ENCODE peak calls at places on chromosomes 7 and 10, in six cellular contexts. G is heart right ventricle, P is Panc1, E is fibroblast of lung, Q is thoracic aorta, S is pancreas. R is an unnamed sample. For H3K4me1, the result is how much of the 10 kb centered on the place peaks cover.

GRCh38 chr7:26686448-26686981 is 177.9 kb downstream of the SKAP2 start:
- DNase-seq in G (no peak), P (peak), E (peak), Q (no peak), S (peak), R (peak)

GRCh38 chr7:5681423-5681822 is 100.0 kb downstream of the RNF216 start:
- DNase-seq in G (no peak), P (no peak), E (peak), Q (no peak), S (no peak), R (no peak)

GRCh38 chr7:27723086-27723485 is 16.9 kb upstream of the TAX1BP1 start:
- DNase-seq in G (no peak), P (no peak), E (no peak), Q (no peak), S (no peak), R (no peak)

GRCh38 chr7:29957921-29958320 is 31.7 kb downstream of the SCRN1 start:
- DNase-seq in G (no peak), P (no peak), E (no peak), Q (no peak), S (no peak), R (no peak)

GRCh38 chr7:157766098-157766497 is 429.3 kb downstream of the DNAJB6 start:
- DNase-seq in G (no peak), P (no peak), E (no peak), Q (no peak), S (no peak), R (no peak)

GRCh38 chr7:39054731-39055130 is 77.0 kb downstream of the POU6F2 start:
- DNase-seq in G (no peak), P (no peak), E (no peak), Q (no peak), S (no peak), R (no peak)

GRCh38 chr10:14009315-14010082 is 321.2 kb downstream of the FRMD4A start:
- DNase-seq in G (no peak), P (no peak), E (peak), Q (no peak), S (no peak), R (no peak)

GRCh38 chr10:92076722-92077121 is 153.2 kb downstream of the BTAF1 start:
- DNase-seq in G (no peak), P (no peak), E (no peak), Q (no peak), S (no peak), R (no peak)

GRCh38 chr7:157309990-157310668 is 26.7 kb upstream of the DNAJB6 start:
- DNase-seq in G (no peak), P (peak), E (peak), Q (no peak), S (no peak), R (no peak)

DNA sequence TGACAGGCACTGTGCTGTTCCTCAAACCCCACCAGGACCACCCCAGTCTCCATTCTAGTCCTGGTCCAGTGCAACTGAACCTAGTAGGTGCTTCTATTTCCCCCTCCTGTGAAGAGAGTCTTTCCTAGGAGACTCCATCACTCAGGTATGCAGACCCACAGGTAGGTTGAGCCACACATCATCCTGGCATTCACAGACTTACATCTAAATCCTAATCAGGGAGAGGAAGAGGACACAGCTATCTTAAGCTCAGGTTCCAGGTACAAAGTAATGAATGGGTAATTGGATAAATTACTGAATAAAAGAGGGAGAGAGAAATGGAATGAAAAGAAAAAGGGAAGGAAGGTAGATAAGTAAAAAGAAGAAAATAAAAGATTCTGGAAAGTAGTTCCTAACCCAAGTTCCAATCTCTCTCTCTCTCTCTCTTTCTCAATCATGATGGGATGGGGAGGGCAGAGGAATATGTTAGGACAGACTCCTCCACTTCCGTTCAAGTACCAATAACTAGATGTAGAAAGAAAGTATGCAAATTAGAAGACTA is 139.8 kb upstream of the NAMPT start:
- DNase-seq in G (no peak), P (no peak), E (no peak), Q (no peak), S (no peak), R (no peak)
- H3K4me3 ChIP-seq in G (no peak), P (no peak), E (no peak), Q (peak), S (no peak), R (no peak)

DNA sequence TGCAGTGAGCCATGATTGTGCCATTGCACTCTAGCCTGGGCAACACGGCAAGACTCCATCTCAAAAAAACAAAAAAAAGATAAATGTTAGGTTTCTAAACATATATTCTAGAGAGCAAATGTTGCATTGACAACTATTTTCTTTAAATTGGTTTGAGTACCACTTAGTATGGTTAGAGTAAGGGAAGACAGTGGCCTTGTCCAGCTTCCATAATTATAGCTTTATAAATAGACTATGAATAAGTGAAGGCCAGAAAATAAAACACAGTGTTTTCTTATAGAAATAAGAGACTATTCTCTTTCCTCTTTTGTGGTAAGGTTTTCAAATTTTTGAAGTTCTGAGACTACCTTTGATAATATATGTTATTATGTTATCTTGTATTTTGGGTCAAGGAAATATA is 50.5 kb downstream of the EXOC4 start:
- DNase-seq in G (no peak), P (no peak), E (no peak), Q (no peak), S (no peak), R (no peak)
- H3K4me1 ChIP-seq in G (half or more), P (under half), E (under half), Q (under half), S (under half), R (under half)

GRCh38 chr7:12800501-12800900 is 113.1 kb downstream of the ARL4A start:
- DNase-seq in G (no peak), P (no peak), E (no peak), Q (no peak), S (no peak), R (no peak)

GRCh38 chr7:12805518-12805928 is 118.1 kb downstream of the ARL4A start:
- DNase-seq in G (no peak), P (no peak), E (no peak), Q (no peak), S (no peak), R (no peak)

GRCh38 chr7:12801107-12801506 is 113.7 kb downstream of the ARL4A start:
- DNase-seq in G (no peak), P (no peak), E (no peak), Q (no peak), S (no peak), R (no peak)

GRCh38 chr7:12803542-12803941 is 116.1 kb downstream of the ARL4A start:
- DNase-seq in G (no peak), P (no peak), E (no peak), Q (no peak), S (no peak), R (no peak)

GRCh38 chr7:12802070-12802469 is 114.6 kb downstream of the ARL4A start:
- DNase-seq in G (no peak), P (no peak), E (no peak), Q (no peak), S (no peak), R (no peak)
- TF ChIP-seq CTCF in G (no peak), P (no peak), E (no peak), Q (no peak), S (no peak), R (no peak)

GRCh38 chr7:131699323-131699722 is 142.9 kb upstream of the PODXL start:
- DNase-seq in G (no peak), P (no peak), E (no peak), Q (no peak), S (no peak), R (no peak)
- H3K4me3 ChIP-seq in G (no peak), P (no peak), E (no peak), Q (no peak), S (no peak), R (no peak)

GRCh38 chr10:47404446-47404845 is 20.4 kb upstream of the ZNF488 start:
- DNase-seq in G (no peak), P (no peak), E (no peak), Q (no peak), S (no peak), R (no peak)
- H3K4me1 ChIP-seq in G (under half), P (half or more), E (under half), Q (under half), S (under half), R (under half)

R was measured in left lung.